ENCODE peak calls at places on chromosomes 6 and 20, in ten cellular contexts. P, B, A, N, Z, S, O, H, W and Q are unnamed samples.
A peak's percentile ranks its signal among the peaks of the same experiment; 100 is the strongest.

GRCh38 chr6:41278699-41279405 is 7.6 kb downstream of the TREM1 start:
- DNase-seq in N (no peak), S (peak; percentile 69), W (peak; percentile 39), H (peak; percentile 26), B (no peak), A (peak; percentile 81), Z (peak; percentile 8), P (peak; percentile 30), O (peak; percentile 22), Q (peak; percentile 18)

GRCh38 chr6:112501705-112502104 is 154.6 kb downstream of the RFPL4B start:
- DNase-seq in H (no peak), A (no peak), Z (no peak), O (peak; percentile 69), B (no peak), P (peak; percentile 67), W (peak; percentile 80), N (no peak), S (peak; percentile 4), Q (no peak)

GRCh38 chr6:10250655-10251220 is 164.1 kb downstream of the TFAP2A start:
- DNase-seq in P (no peak), B (no peak), W (no peak), A (no peak), N (no peak), Z (no peak), H (no peak), S (no peak), O (no peak), Q (no peak)

GRCh38 chr6:34298941-34299340 is 50.1 kb upstream of the SMIM29 start:
- DNase-seq in W (no peak), S (no peak), H (no peak), A (no peak), O (no peak), N (no peak), B (no peak), Z (no peak), P (no peak), Q (no peak)

GRCh38 chr6:143759666-143760065 is 81.9 kb downstream of the PHACTR2 start:
- DNase-seq in N (no peak), P (no peak), B (no peak), O (no peak), S (peak; percentile 36), Z (no peak), W (peak; percentile 41), H (no peak), A (no peak), Q (peak; percentile 60)

GRCh38 chr20:60791823-60792222 is 460.2 kb upstream of the CDH4 start:
- DNase-seq in H (no peak), W (no peak), P (no peak), N (no peak), B (no peak), A (no peak), O (no peak), S (no peak), Z (no peak), Q (no peak)

GRCh38 chr6:6001443-6001842 is 5.3 kb downstream of the NRN1 start:
- DNase-seq in Z (no peak), W (no peak), B (no peak), N (no peak), P (no peak), O (no peak), A (no peak), S (no peak), H (no peak), Q (no peak)

GRCh38 chr6:14704383-14705271 is 541.2 kb upstream of the JARID2 start:
- DNase-seq in A (no peak), P (no peak), O (no peak), N (no peak), Z (no peak), B (no peak), S (no peak), H (no peak), W (peak; percentile 22), Q (peak; percentile 42)

GRCh38 chr6:80003841-80004198 is 629 bp upstream of the TTK start:
- DNase-seq in W (no peak), H (no peak), A (peak; percentile 96), N (no peak), P (no peak), Z (peak; percentile 42), O (no peak), B (no peak), S (no peak), Q (no peak)

GRCh38 chr6:52013035-52013434 is 74.4 kb downstream of the PKHD1 start:
- DNase-seq in O (no peak), S (no peak), Z (no peak), P (no peak), H (no peak), B (no peak), W (no peak), A (no peak), N (no peak), Q (peak; percentile 1)

GRCh38 chr6:109000289-109000688 is 94.4 kb downstream of the SESN1 start:
- DNase-seq in B (no peak), N (no peak), Z (no peak), S (no peak), P (no peak), H (no peak), W (no peak), A (no peak), O (no peak), Q (no peak)

GRCh38 chr6:39980839-39981580 is 46.7 kb upstream of the MOCS1 start:
- DNase-seq in N (no peak), O (peak; percentile 31), W (peak; percentile 57), Z (no peak), H (no peak), S (peak; percentile 30), P (peak; percentile 48), A (peak; percentile 75), B (no peak), Q (peak; percentile 48)

GRCh38 chr6:11795403-11795802 is 16.8 kb upstream of the ADTRP start:
- DNase-seq in S (no peak), B (no peak), P (no peak), A (no peak), O (no peak), Z (no peak), H (no peak), W (no peak), N (no peak), Q (no peak)
- H3K4me3 ChIP-seq in S (no peak overlapping the region), B (no peak overlapping the region), P (no peak overlapping the region), A (no peak overlapping the region), O (no peak overlapping the region), Z (no peak overlapping the region), H (no peak overlapping the region), W (no peak overlapping the region), N (no peak overlapping the region), Q (no peak overlapping the region)

GRCh38 chr20:36835025-36835424 is 40.9 kb upstream of the TLDC2 start:
- DNase-seq in A (no peak), P (no peak), O (no peak), N (no peak), B (no peak), W (no peak), S (no peak), Z (no peak), H (no peak), Q (no peak)
- H3K4me3 ChIP-seq in A (peak overlapping the region; percentile 45), P (no peak overlapping the region), O (peak overlapping the region; percentile 10), N (peak overlapping the region; percentile 30), B (no peak overlapping the region), W (no peak overlapping the region), S (no peak overlapping the region), Z (peak overlapping the region; percentile 51), H (no peak overlapping the region), Q (no peak overlapping the region)

DNA sequence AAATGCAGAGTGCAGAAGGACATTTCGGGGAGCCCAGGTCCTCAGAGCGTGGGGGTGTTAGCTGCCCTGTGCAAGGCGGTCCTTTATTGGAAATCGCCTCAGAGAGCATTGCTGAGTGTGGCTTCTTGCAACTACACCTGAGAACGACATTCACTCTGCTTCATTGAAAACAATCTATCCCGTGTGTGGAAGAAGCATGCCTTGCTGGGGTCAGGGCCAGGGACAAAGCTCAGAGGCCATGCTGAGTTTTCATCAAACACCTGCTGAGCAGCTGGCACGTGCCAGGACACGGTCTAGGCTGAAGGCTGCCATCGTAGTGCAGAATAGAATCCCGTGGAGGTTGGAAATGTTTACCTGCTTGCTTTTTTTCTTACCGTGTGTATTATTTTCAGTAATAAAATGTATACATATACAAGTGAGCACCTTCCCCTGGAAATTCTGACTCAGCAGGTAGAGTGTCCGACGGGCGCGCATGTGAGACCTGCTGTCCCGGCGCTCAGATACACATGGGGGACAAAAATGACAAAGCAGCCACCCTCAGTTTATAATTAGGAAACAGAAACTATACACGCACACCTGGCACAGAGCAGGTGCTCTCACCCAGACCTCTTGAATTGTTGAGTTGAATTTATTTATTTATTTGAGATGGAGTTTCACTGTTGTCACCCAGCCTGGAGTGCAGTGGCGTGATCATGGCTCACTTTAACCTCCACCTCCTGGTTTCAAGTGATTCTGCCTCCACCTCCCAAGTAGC is 180.2 kb downstream of the ZDHHC14 start:
- DNase-seq in N (no peak), O (no peak), B (peak; percentile 56), A (no peak), Z (no peak), P (no peak), S (no peak), H (no peak), W (no peak), Q (no peak)
- H3K4me3 ChIP-seq in N (no peak overlapping the region), O (no peak overlapping the region), B (no peak overlapping the region), A (no peak overlapping the region), Z (no peak overlapping the region), P (no peak overlapping the region), S (no peak overlapping the region), H (no peak overlapping the region), W (no peak overlapping the region), Q (no peak overlapping the region)

GRCh38 chr6:168884646-168885086 is 369.0 kb downstream of the THBS2 start:
- DNase-seq in Z (peak; percentile 44), O (no peak), W (peak; percentile 5), A (peak; percentile 10), N (no peak), H (peak; percentile 25), P (peak; percentile 56), S (peak; percentile 4), B (peak; percentile 95), Q (peak; percentile 45)
- H3K4me3 ChIP-seq in Z (peak overlapping the region; percentile 73), O (peak overlapping the region; percentile 27), W (no peak overlapping the region), A (no peak overlapping the region), N (peak overlapping the region; percentile 38), H (peak overlapping the region; percentile 41), P (no peak overlapping the region), S (no peak overlapping the region), B (no peak overlapping the region), Q (peak overlapping the region; percentile 15)